ENCODE peak calls at places on chromosome 6, in eight cellular contexts. J is lung; G is activated effector memory CD4-positive, alpha-beta T cell treated with Interleukin-2 at 50 U/mL for 16 hours; X is activated CD8-positive, alpha-beta memory T cell treated with anti-CD3 and anti-CD28 coated beads for 1 hour; K is activated CD4-positive, alpha-beta T cell treated with anti-CD3 and anti-CD28 coated beads, Interleukin-2, amount 50 U/mL, for 1 hour; Z is substantia nigra; W is adrenal gland; H is stimulated activated CD4-positive, alpha-beta T cell treated with anti-CD3 and anti-CD28 coated beads, Interleukin-12 subunit alpha, Interleukin-12 subunit beta, amount 100 ng/mL, for 48 hours. U is an unnamed sample.

GRCh38 chr6:111767752-111768430 is 105.4 kb downstream of the FYN start:
- DNase-seq in J (no peak), G (no peak), X (no peak), K (no peak), Z (no peak), W (no peak), H (no peak), U (no peak)

GRCh38 chr6:91276315-91276714 is 689.4 kb upstream of the MAP3K7 start:
- DNase-seq in J (no peak), G (no peak), X (no peak), K (no peak), Z (no peak), W (no peak), H (no peak), U (no peak)

GRCh38 chr6:37987008-37987407 is 167.5 kb downstream of the ZFAND3 start:
- DNase-seq in J (no peak), G (no peak), X (no peak), K (no peak), Z (no peak), W (no peak), H (no peak), U (no peak)

GRCh38 chr6:7035837-7036249 is 71.9 kb upstream of the RREB1 start:
- DNase-seq in J (no peak), G (no peak), X (no peak), K (no peak), Z (no peak), W (no peak), H (no peak), U (no peak)

GRCh38 chr6:157825243-157825904 is 2.3 kb downstream of the SNX9 start:
- DNase-seq in J (no peak), G (no peak), X (no peak), K (no peak), Z (no peak), W (no peak), H (no peak), U (no peak)

GRCh38 chr6:12258591-12258990 is 31.6 kb upstream of the EDN1 start:
- DNase-seq in J (no peak), G (no peak), X (no peak), K (no peak), Z (no peak), W (no peak), H (no peak), U (no peak)

GRCh38 chr6:6918216-6918983 is 189.4 kb upstream of the RREB1 start:
- DNase-seq in J (no peak), G (no peak), X (no peak), K (no peak), Z (no peak), W (no peak), H (peak; percentile 75), U (peak; percentile 44)

GRCh38 chr6:14943116-14943515 is 302.8 kb upstream of the JARID2 start:
- DNase-seq in J (no peak), G (no peak), X (no peak), K (no peak), Z (no peak), W (no peak), H (no peak), U (no peak)

GRCh38 chr6:33846226-33846625 is 42.4 kb upstream of the MLN start:
- DNase-seq in J (no peak), G (no peak), X (no peak), K (no peak), Z (no peak), W (no peak), H (no peak), U (no peak)

GRCh38 chr6:68572525-68572924 is 62.6 kb upstream of the ADGRB3 start:
- DNase-seq in J (no peak), G (no peak), X (no peak), K (no peak), Z (no peak), W (no peak), H (no peak), U (no peak)

GRCh38 chr6:14601490-14601889 is 483.9 kb downstream of the CD83 start:
- DNase-seq in J (no peak), G (no peak), X (no peak), K (no peak), Z (no peak), W (peak; percentile 26), H (no peak), U (no peak)